ENCODE peak calls at places on chromosome 5, in five cellular contexts. G is CD4-positive, CD25-positive, alpha-beta regulatory T cell; L is brain pericyte; X is astrocyte of the spinal cord; C is occipital lobe. Q is an unnamed sample.

GRCh38 chr5:36239370-36240293 is 2.1 kb downstream of the NADK2 start:
- DNase-seq in C (no peak), L (no peak), X (peak; percentile 14), G (no peak), Q (no peak)

GRCh38 chr5:131186561-131187256 is 16.0 kb downstream of the LYRM7 start:
- DNase-seq in X (peak; percentile 11), L (no peak), G (no peak), C (no peak), Q (no peak)

GRCh38 chr5:64210866-64211265 is 45.2 kb downstream of the RNF180 start:
- DNase-seq in C (no peak), G (no peak), L (peak; percentile 5), X (peak; percentile 84), Q (no peak)

GRCh38 chr5:134247411-134247810 is 21.5 kb upstream of the PPP2CA start:
- DNase-seq in G (no peak), C (no peak), L (peak; percentile 41), X (peak; percentile 90), Q (no peak)

GRCh38 chr5:16759147-16759800 is 142.5 kb upstream of the RETREG1 start:
- DNase-seq in X (peak; percentile 44), C (no peak), G (peak; percentile 56), L (no peak), Q (no peak)

GRCh38 chr5:151612689-151613427 is 21.7 kb upstream of the FAT2 start:
- DNase-seq in G (peak; percentile 87), C (no peak), L (no peak), X (no peak), Q (peak; percentile 52)

GRCh38 chr5:58191451-58191850 is 268.4 kb downstream of the PLK2 start:
- DNase-seq in G (no peak), X (no peak), L (no peak), C (no peak), Q (no peak)

GRCh38 chr5:135028791-135029467 is 5.1 kb downstream of the PITX1 start:
- DNase-seq in X (no peak), C (no peak), G (no peak), L (no peak), Q (no peak)

GRCh38 chr5:113343343-113343742 is 91.4 kb downstream of the TSSK1B start:
- DNase-seq in L (no peak), G (no peak), C (no peak), X (no peak), Q (no peak)

GRCh38 chr5:96388186-96388585 is 44.9 kb downstream of the PCSK1 start:
- DNase-seq in L (peak; percentile 45), C (no peak), G (no peak), X (peak; percentile 14), Q (no peak)

Q was measured in caudate nucleus.